ENCODE peak calls at places on chromosomes 4 and X, in nine cellular contexts. One of them, this sample, is unnamed.

GRCh38 chrX:22666441-22666840 is 333.3 kb upstream of the DDX53 start:
- DNase-seq in HAP-1: peak
- DNase-seq in left colon: no peak
- DNase-seq in NCI-H1417: no peak
- DNase-seq in foreskin fibroblast: no peak
- DNase-seq in activated T-helper 2 cell treated with anti-CD3 and anti-CD28 coated beads, Interferon-gamma antibody, Interleukin-2, Interleukin-4, amounts not matched to agents 10 μg/mL and 5 μg/mL and 100 μg/mL, durations not matched to agents 14 hours and 24 hours and 36 hours: no peak
- DNase-seq in upper lobe of right lung: no peak
- DNase-seq in GM10248: peak
- DNase-seq in LoVo: no peak
- DNase-seq in this sample: peak

GRCh38 chrX:39819921-39820849 is 277.6 kb downstream of the BCOR start:
- DNase-seq in HAP-1: no peak
- DNase-seq in left colon: no peak
- DNase-seq in NCI-H1417: peak
- DNase-seq in foreskin fibroblast: no peak
- DNase-seq in activated T-helper 2 cell treated with anti-CD3 and anti-CD28 coated beads, Interferon-gamma antibody, Interleukin-2, Interleukin-4, amounts not matched to agents 10 μg/mL and 5 μg/mL and 100 μg/mL, durations not matched to agents 14 hours and 24 hours and 36 hours: no peak
- DNase-seq in upper lobe of right lung: no peak
- DNase-seq in GM10248: no peak
- DNase-seq in LoVo: no peak
- DNase-seq in this sample: peak

GRCh38 chr4:85147481-85148076 is 181.1 kb upstream of the WDFY3 start:
- DNase-seq in HAP-1: peak
- DNase-seq in left colon: peak
- DNase-seq in NCI-H1417: peak
- DNase-seq in foreskin fibroblast: peak
- DNase-seq in activated T-helper 2 cell treated with anti-CD3 and anti-CD28 coated beads, Interferon-gamma antibody, Interleukin-2, Interleukin-4, amounts not matched to agents 10 μg/mL and 5 μg/mL and 100 μg/mL, durations not matched to agents 14 hours and 24 hours and 36 hours: no peak
- DNase-seq in upper lobe of right lung: no peak
- DNase-seq in GM10248: peak
- DNase-seq in LoVo: peak
- DNase-seq in this sample: peak

GRCh38 chrX:56793533-56794320 is 64.7 kb downstream of the NBDY start:
- DNase-seq in HAP-1: no peak
- DNase-seq in left colon: no peak
- DNase-seq in NCI-H1417: no peak
- DNase-seq in foreskin fibroblast: no peak
- DNase-seq in activated T-helper 2 cell treated with anti-CD3 and anti-CD28 coated beads, Interferon-gamma antibody, Interleukin-2, Interleukin-4, amounts not matched to agents 10 μg/mL and 5 μg/mL and 100 μg/mL, durations not matched to agents 14 hours and 24 hours and 36 hours: no peak
- DNase-seq in upper lobe of right lung: peak
- DNase-seq in GM10248: no peak
- DNase-seq in LoVo: no peak
- DNase-seq in this sample: no peak

GRCh38 chr4:162510937-162511336 is 347.1 kb upstream of the FSTL5 start:
- DNase-seq in HAP-1: no peak
- DNase-seq in left colon: no peak
- DNase-seq in NCI-H1417: no peak
- DNase-seq in foreskin fibroblast: no peak
- DNase-seq in activated T-helper 2 cell treated with anti-CD3 and anti-CD28 coated beads, Interferon-gamma antibody, Interleukin-2, Interleukin-4, amounts not matched to agents 10 μg/mL and 5 μg/mL and 100 μg/mL, durations not matched to agents 14 hours and 24 hours and 36 hours: no peak
- DNase-seq in upper lobe of right lung: no peak
- DNase-seq in GM10248: no peak
- DNase-seq in LoVo: no peak
- DNase-seq in this sample: no peak

GRCh38 chrX:72201836-72202536 is 20.4 kb downstream of the PIN4 start:
- DNase-seq in HAP-1: no peak
- DNase-seq in left colon: no peak
- DNase-seq in NCI-H1417: no peak
- DNase-seq in foreskin fibroblast: peak
- DNase-seq in activated T-helper 2 cell treated with anti-CD3 and anti-CD28 coated beads, Interferon-gamma antibody, Interleukin-2, Interleukin-4, amounts not matched to agents 10 μg/mL and 5 μg/mL and 100 μg/mL, durations not matched to agents 14 hours and 24 hours and 36 hours: no peak
- DNase-seq in upper lobe of right lung: no peak
- DNase-seq in GM10248: no peak
- DNase-seq in LoVo: no peak
- DNase-seq in this sample: no peak

GRCh38 chrX:1322393-1322792 is 14.2 kb upstream of the IL3RA start:
- DNase-seq in HAP-1: no peak
- DNase-seq in left colon: no peak
- DNase-seq in NCI-H1417: no peak
- DNase-seq in foreskin fibroblast: no peak
- DNase-seq in activated T-helper 2 cell treated with anti-CD3 and anti-CD28 coated beads, Interferon-gamma antibody, Interleukin-2, Interleukin-4, amounts not matched to agents 10 μg/mL and 5 μg/mL and 100 μg/mL, durations not matched to agents 14 hours and 24 hours and 36 hours: no peak
- DNase-seq in upper lobe of right lung: no peak
- DNase-seq in GM10248: no peak
- DNase-seq in LoVo: no peak
- DNase-seq in this sample: no peak

GRCh38 chr4:169070071-169070894 is 60.2 kb upstream of the CBR4 start:
- DNase-seq in HAP-1: peak
- DNase-seq in left colon: peak
- DNase-seq in NCI-H1417: peak
- DNase-seq in foreskin fibroblast: peak
- DNase-seq in activated T-helper 2 cell treated with anti-CD3 and anti-CD28 coated beads, Interferon-gamma antibody, Interleukin-2, Interleukin-4, amounts not matched to agents 10 μg/mL and 5 μg/mL and 100 μg/mL, durations not matched to agents 14 hours and 24 hours and 36 hours: no peak
- DNase-seq in upper lobe of right lung: no peak
- DNase-seq in GM10248: no peak
- DNase-seq in LoVo: peak
- DNase-seq in this sample: peak

GRCh38 chrX:8653956-8654355 is 78.0 kb downstream of the ANOS1 start:
- DNase-seq in HAP-1: no peak
- DNase-seq in left colon: no peak
- DNase-seq in NCI-H1417: no peak
- DNase-seq in foreskin fibroblast: no peak
- DNase-seq in activated T-helper 2 cell treated with anti-CD3 and anti-CD28 coated beads, Interferon-gamma antibody, Interleukin-2, Interleukin-4, amounts not matched to agents 10 μg/mL and 5 μg/mL and 100 μg/mL, durations not matched to agents 14 hours and 24 hours and 36 hours: no peak
- DNase-seq in upper lobe of right lung: no peak
- DNase-seq in GM10248: no peak
- DNase-seq in LoVo: no peak
- DNase-seq in this sample: no peak

GRCh38 chr4:2786152-2786671 is 6.7 kb upstream of the SH3BP2 start:
- DNase-seq in HAP-1: no peak
- DNase-seq in left colon: no peak
- DNase-seq in NCI-H1417: no peak
- DNase-seq in foreskin fibroblast: no peak
- DNase-seq in activated T-helper 2 cell treated with anti-CD3 and anti-CD28 coated beads, Interferon-gamma antibody, Interleukin-2, Interleukin-4, amounts not matched to agents 10 μg/mL and 5 μg/mL and 100 μg/mL, durations not matched to agents 14 hours and 24 hours and 36 hours: no peak
- DNase-seq in upper lobe of right lung: no peak
- DNase-seq in GM10248: peak
- DNase-seq in LoVo: no peak
- DNase-seq in this sample: no peak

GRCh38 chr4:75909331-75909844 is 7.1 kb upstream of the PPEF2 start:
- DNase-seq in HAP-1: peak
- DNase-seq in left colon: no peak
- DNase-seq in NCI-H1417: no peak
- DNase-seq in foreskin fibroblast: no peak
- DNase-seq in activated T-helper 2 cell treated with anti-CD3 and anti-CD28 coated beads, Interferon-gamma antibody, Interleukin-2, Interleukin-4, amounts not matched to agents 10 μg/mL and 5 μg/mL and 100 μg/mL, durations not matched to agents 14 hours and 24 hours and 36 hours: no peak
- DNase-seq in upper lobe of right lung: no peak
- DNase-seq in GM10248: no peak
- DNase-seq in LoVo: no peak
- DNase-seq in this sample: peak

GRCh38 chr4:1126506-1126905 is 13.1 kb upstream of the RNF212 start:
- DNase-seq in HAP-1: no peak
- DNase-seq in left colon: no peak
- DNase-seq in NCI-H1417: no peak
- DNase-seq in foreskin fibroblast: peak
- DNase-seq in activated T-helper 2 cell treated with anti-CD3 and anti-CD28 coated beads, Interferon-gamma antibody, Interleukin-2, Interleukin-4, amounts not matched to agents 10 μg/mL and 5 μg/mL and 100 μg/mL, durations not matched to agents 14 hours and 24 hours and 36 hours: no peak
- DNase-seq in upper lobe of right lung: no peak
- DNase-seq in GM10248: no peak
- DNase-seq in LoVo: no peak
- DNase-seq in this sample: no peak

GRCh38 chr4:118813561-118813960 is 22.4 kb downstream of the SEC24D start:
- DNase-seq in HAP-1: no peak
- DNase-seq in left colon: no peak
- DNase-seq in NCI-H1417: no peak
- DNase-seq in foreskin fibroblast: no peak
- DNase-seq in activated T-helper 2 cell treated with anti-CD3 and anti-CD28 coated beads, Interferon-gamma antibody, Interleukin-2, Interleukin-4, amounts not matched to agents 10 μg/mL and 5 μg/mL and 100 μg/mL, durations not matched to agents 14 hours and 24 hours and 36 hours: no peak
- DNase-seq in upper lobe of right lung: no peak
- DNase-seq in GM10248: no peak
- DNase-seq in LoVo: no peak
- DNase-seq in this sample: no peak

GRCh38 chrX:103330601-103331397 is 760 bp downstream of the TCEAL7 start:
- DNase-seq in HAP-1: no peak
- DNase-seq in left colon: no peak
- DNase-seq in NCI-H1417: no peak
- DNase-seq in foreskin fibroblast: no peak
- DNase-seq in activated T-helper 2 cell treated with anti-CD3 and anti-CD28 coated beads, Interferon-gamma antibody, Interleukin-2, Interleukin-4, amounts not matched to agents 10 μg/mL and 5 μg/mL and 100 μg/mL, durations not matched to agents 14 hours and 24 hours and 36 hours: no peak
- DNase-seq in upper lobe of right lung: no peak
- DNase-seq in GM10248: no peak
- DNase-seq in LoVo: no peak
- DNase-seq in this sample: peak

GRCh38 chr4:180799798-180800197 is 1443.4 kb upstream of the TENM3 start:
- DNase-seq in HAP-1: no peak
- DNase-seq in left colon: no peak
- DNase-seq in NCI-H1417: no peak
- DNase-seq in foreskin fibroblast: no peak
- DNase-seq in activated T-helper 2 cell treated with anti-CD3 and anti-CD28 coated beads, Interferon-gamma antibody, Interleukin-2, Interleukin-4, amounts not matched to agents 10 μg/mL and 5 μg/mL and 100 μg/mL, durations not matched to agents 14 hours and 24 hours and 36 hours: no peak
- DNase-seq in upper lobe of right lung: no peak
- DNase-seq in GM10248: no peak
- DNase-seq in LoVo: no peak
- DNase-seq in this sample: no peak

GRCh38 chrX:1387141-1387776 is 4.7 kb downstream of the SLC25A6 start:
- DNase-seq in HAP-1: no peak
- DNase-seq in left colon: peak
- DNase-seq in NCI-H1417: no peak
- DNase-seq in foreskin fibroblast: no peak
- DNase-seq in activated T-helper 2 cell treated with anti-CD3 and anti-CD28 coated beads, Interferon-gamma antibody, Interleukin-2, Interleukin-4, amounts not matched to agents 10 μg/mL and 5 μg/mL and 100 μg/mL, durations not matched to agents 14 hours and 24 hours and 36 hours: no peak
- DNase-seq in upper lobe of right lung: peak
- DNase-seq in GM10248: no peak
- DNase-seq in LoVo: no peak
- DNase-seq in this sample: no peak

GRCh38 chrX:42755820-42756219 is 22.1 kb downstream of the PPP1R2C start:
- DNase-seq in HAP-1: no peak
- DNase-seq in left colon: no peak
- DNase-seq in NCI-H1417: no peak
- DNase-seq in foreskin fibroblast: peak
- DNase-seq in activated T-helper 2 cell treated with anti-CD3 and anti-CD28 coated beads, Interferon-gamma antibody, Interleukin-2, Interleukin-4, amounts not matched to agents 10 μg/mL and 5 μg/mL and 100 μg/mL, durations not matched to agents 14 hours and 24 hours and 36 hours: no peak
- DNase-seq in upper lobe of right lung: no peak
- DNase-seq in GM10248: no peak
- DNase-seq in LoVo: peak
- DNase-seq in this sample: no peak

GRCh38 chrX:134172588-134173259 is 64.3 kb upstream of the CCDC160 start:
- DNase-seq in HAP-1: peak
- DNase-seq in left colon: no peak
- DNase-seq in NCI-H1417: no peak
- DNase-seq in foreskin fibroblast: no peak
- DNase-seq in activated T-helper 2 cell treated with anti-CD3 and anti-CD28 coated beads, Interferon-gamma antibody, Interleukin-2, Interleukin-4, amounts not matched to agents 10 μg/mL and 5 μg/mL and 100 μg/mL, durations not matched to agents 14 hours and 24 hours and 36 hours: peak
- DNase-seq in upper lobe of right lung: peak
- DNase-seq in GM10248: peak
- DNase-seq in LoVo: no peak
- DNase-seq in this sample: no peak

GRCh38 chrX:48468247-48468671 is 1.8 kb downstream of the SLC38A5 start:
- DNase-seq in HAP-1: peak
- DNase-seq in left colon: peak
- DNase-seq in NCI-H1417: no peak
- DNase-seq in foreskin fibroblast: no peak
- DNase-seq in activated T-helper 2 cell treated with anti-CD3 and anti-CD28 coated beads, Interferon-gamma antibody, Interleukin-2, Interleukin-4, amounts not matched to agents 10 μg/mL and 5 μg/mL and 100 μg/mL, durations not matched to agents 14 hours and 24 hours and 36 hours: no peak
- DNase-seq in upper lobe of right lung: no peak
- DNase-seq in GM10248: peak
- DNase-seq in LoVo: no peak
- DNase-seq in this sample: peak

This sample was measured in GM23338.